ENCODE peak calls at places on chromosome 6, in five cellular contexts. A, B, Z, X and Y are unnamed samples.

GRCh38 chr6:122770835-122771601 is 8.5 kb upstream of the FABP7 start:
- DNase-seq in A (no peak), B (no peak), Z (no peak), X (no peak), Y (no peak)

GRCh38 chr6:132750455-132751248 is 7.1 kb downstream of the VNN2 start:
- DNase-seq in A (no peak), B (no peak), Z (no peak), X (no peak), Y (no peak)

GRCh38 chr6:25717856-25718740 is 36.4 kb upstream of the SLC17A4 start:
- DNase-seq in A (no peak), B (no peak), Z (no peak), X (no peak), Y (peak; percentile 60)

GRCh38 chr6:121848523-121849255 is 413.2 kb downstream of the GJA1 start:
- DNase-seq in A (no peak), B (no peak), Z (no peak), X (no peak), Y (no peak)

GRCh38 chr6:8180327-8181161 is 78.2 kb upstream of the EEF1E1 start:
- DNase-seq in A (peak; percentile 77), B (no peak), Z (no peak), X (no peak), Y (no peak)

GRCh38 chr6:160057080-160057479 is 64.5 kb upstream of the SLC22A1 start:
- DNase-seq in A (no peak), B (no peak), Z (no peak), X (no peak), Y (no peak)

GRCh38 chr6:36050305-36050704 is 22.7 kb downstream of the MAPK14 start:
- DNase-seq in A (no peak), B (no peak), Z (no peak), X (no peak), Y (no peak)

GRCh38 chr6:16704706-16705402 is 56.4 kb downstream of the ATXN1 start:
- DNase-seq in A (no peak), B (no peak), Z (no peak), X (no peak), Y (no peak)

GRCh38 chr6:126923807-126924206 is 194.7 kb upstream of the RSPO3 start:
- DNase-seq in A (no peak), B (no peak), Z (no peak), X (peak; percentile 2), Y (no peak)

GRCh38 chr6:42702200-42702599 is 20.2 kb downstream of the PRPH2 start:
- DNase-seq in A (no peak), B (no peak), Z (no peak), X (no peak), Y (no peak)
- H3K27ac ChIP-seq in A (no peak overlapping the region), B (no peak overlapping the region), Z (no peak overlapping the region), X (no peak overlapping the region), Y (no peak overlapping the region)

GRCh38 chr6:140252099-140252498 is 877.7 kb upstream of the CITED2 start:
- DNase-seq in A (no peak), B (no peak), Z (no peak), X (no peak), Y (no peak)

GRCh38 chr6:140253096-140253495 is 878.6 kb upstream of the CITED2 start:
- DNase-seq in A (no peak), B (no peak), Z (no peak), X (no peak), Y (no peak)

GRCh38 chr6:140256213-140256612 is 881.8 kb upstream of the CITED2 start:
- DNase-seq in A (no peak), B (no peak), Z (no peak), X (no peak), Y (no peak)
- H3K27ac ChIP-seq in A (no peak overlapping the region), B (no peak overlapping the region), Z (no peak overlapping the region), X (no peak overlapping the region), Y (no peak overlapping the region)

DNA sequence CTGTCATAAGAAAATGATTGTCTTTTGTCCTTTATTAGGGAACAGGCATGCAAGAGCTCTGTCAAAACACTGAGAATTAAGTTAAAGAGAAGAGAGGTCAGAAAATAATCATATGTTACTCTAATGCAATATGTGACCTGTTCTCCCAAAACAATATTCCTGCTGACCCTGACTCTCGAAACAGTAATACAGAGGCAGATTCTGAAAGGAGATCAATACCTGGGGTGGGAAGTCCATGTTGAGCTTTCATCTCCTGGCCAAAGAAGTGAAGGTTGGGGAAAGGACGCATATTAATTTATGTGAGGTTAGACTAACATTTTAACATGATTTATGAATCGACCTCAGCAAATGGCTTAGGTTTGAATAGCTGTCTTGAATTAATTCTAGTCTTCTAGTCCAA is 243.0 kb downstream of the PTPRK start:
- DNase-seq in A (no peak), B (no peak), Z (no peak), X (no peak), Y (no peak)
- H3K27ac ChIP-seq in A (no peak overlapping the region), B (no peak overlapping the region), Z (no peak overlapping the region), X (no peak overlapping the region), Y (no peak overlapping the region)

DNA sequence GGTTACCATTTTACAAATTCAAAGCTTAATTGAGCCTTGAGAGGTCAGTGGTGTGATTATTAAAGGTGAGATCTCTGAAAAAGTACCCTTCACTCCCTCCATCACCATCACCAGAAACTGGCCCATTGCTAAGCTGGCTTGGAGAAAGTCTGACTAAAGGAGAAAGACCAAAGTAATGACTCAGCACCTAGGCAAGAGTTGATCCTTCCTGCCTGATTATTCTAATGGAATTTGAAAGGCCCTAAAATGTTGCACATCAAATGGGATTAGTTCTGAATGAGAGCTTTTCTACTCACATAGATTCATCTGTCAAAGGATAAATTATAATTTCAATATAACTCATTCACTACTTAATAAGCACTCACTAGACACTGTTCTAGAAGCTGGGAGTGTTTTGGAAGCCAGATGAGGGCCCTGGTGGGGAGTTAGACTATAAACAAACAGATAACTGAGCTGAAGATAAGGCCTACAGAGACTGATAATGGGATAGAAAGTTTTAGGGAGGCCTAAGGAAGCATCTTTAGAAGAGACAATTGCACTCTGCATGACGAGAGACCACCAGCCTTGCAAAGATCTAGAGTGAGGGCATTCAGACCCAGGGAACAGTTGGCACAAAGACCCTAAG is 366.7 kb downstream of the SYNE1 start:
- DNase-seq in A (no peak), B (no peak), Z (no peak), X (no peak), Y (peak; percentile 92)
- H3K27ac ChIP-seq in A (no peak overlapping the region), B (no peak overlapping the region), Z (peak overlapping the region; percentile 52), X (no peak overlapping the region), Y (no peak overlapping the region)

GRCh38 chr6:82017316-82017715 is 230.2 kb downstream of the IBTK start:
- DNase-seq in A (peak; percentile 15), B (no peak), Z (no peak), X (no peak), Y (peak; percentile 62)

GRCh38 chr6:82017773-82018172 is 229.8 kb downstream of the IBTK start:
- DNase-seq in A (no peak), B (no peak), Z (no peak), X (no peak), Y (no peak)

GRCh38 chr6:82025271-82025670 is 222.3 kb downstream of the IBTK start:
- DNase-seq in A (no peak), B (no peak), Z (no peak), X (no peak), Y (peak; percentile 74)

DNA sequence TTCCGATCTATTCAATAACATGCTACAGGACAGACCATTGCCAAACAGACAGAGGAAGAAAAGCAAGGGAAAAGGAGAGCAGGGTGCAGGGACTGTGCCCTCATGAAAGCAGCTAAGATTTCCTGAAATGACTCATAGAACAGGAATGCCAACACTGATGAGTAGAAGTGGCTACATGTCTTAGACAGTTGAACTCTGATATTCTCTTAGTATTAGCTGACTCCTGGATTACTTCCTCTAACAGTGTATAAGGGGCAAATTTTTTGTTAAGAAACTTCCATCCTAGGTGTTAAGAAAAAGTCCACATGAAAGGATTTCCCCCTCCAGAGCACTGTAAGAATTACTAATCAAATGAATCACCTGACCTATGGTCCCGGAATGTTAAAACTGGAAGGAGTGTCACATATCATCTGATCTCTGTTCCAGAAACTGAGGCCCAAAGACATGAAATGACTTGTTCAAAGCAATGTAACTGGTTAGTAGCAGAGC is 224.9 kb downstream of the IBTK start:
- DNase-seq in A (no peak), B (no peak), Z (no peak), X (no peak), Y (peak; percentile 72)
- H3K27ac ChIP-seq in A (no peak overlapping the region), B (no peak overlapping the region), Z (no peak overlapping the region), X (no peak overlapping the region), Y (no peak overlapping the region)

GRCh38 chr6:18424201-18424600 is 37.1 kb downstream of the RNF144B start:
- DNase-seq in A (no peak), B (no peak), Z (no peak), X (no peak), Y (no peak)
- H3K27ac ChIP-seq in A (no peak overlapping the region), B (no peak overlapping the region), Z (no peak overlapping the region), X (no peak overlapping the region), Y (no peak overlapping the region)

GRCh38 chr6:2378891-2379652 is 133.7 kb upstream of the GMDS start:
- DNase-seq in A (no peak), B (no peak), Z (no peak), X (no peak), Y (no peak)
- H3K27ac ChIP-seq in A (no peak overlapping the region), B (no peak overlapping the region), Z (no peak overlapping the region), X (no peak overlapping the region), Y (no peak overlapping the region)

GRCh38 chr6:73460044-73460443 is 1.5 kb upstream of the MTO1 start:
- DNase-seq in A (no peak), B (no peak), Z (no peak), X (peak; percentile 38), Y (no peak)
- H3K27ac ChIP-seq in A (peak overlapping the region; percentile 19), B (no peak overlapping the region), Z (no peak overlapping the region), X (peak overlapping the region; percentile 38), Y (no peak overlapping the region)

GRCh38 chr6:156880913-156881312 is 103.7 kb downstream of the ARID1B start:
- DNase-seq in A (no peak), B (no peak), Z (no peak), X (peak; percentile 19), Y (no peak)

GRCh38 chr6:156878688-156879087 is 101.5 kb downstream of the ARID1B start:
- DNase-seq in A (no peak), B (no peak), Z (no peak), X (no peak), Y (no peak)

GRCh38 chr6:156881687-156882629 is 104.8 kb downstream of the ARID1B start:
- DNase-seq in A (no peak), B (no peak), Z (no peak), X (no peak), Y (no peak)

GRCh38 chr6:156877126-156877863 is 100.1 kb downstream of the ARID1B start:
- DNase-seq in A (no peak), B (no peak), Z (no peak), X (no peak), Y (no peak)

GRCh38 chr6:156879235-156879995 is 102.2 kb downstream of the ARID1B start:
- DNase-seq in A (no peak), B (no peak), Z (no peak), X (no peak), Y (no peak)
- H3K27ac ChIP-seq in A (no peak overlapping the region), B (no peak overlapping the region), Z (no peak overlapping the region), X (no peak overlapping the region), Y (no peak overlapping the region)